ENCODE peak calls at places on chromosomes 5 and 9, in five cellular contexts. X, F, H, S and W are unnamed samples.

GRCh38 chr5:139725073-139725830 is 70.4 kb upstream of the PSD2 start:
- DNase-seq in X (no peak), F (peak; percentile 93), H (no peak), S (no peak), W (no peak)

GRCh38 chr5:172858511-172858989 is 24.5 kb downstream of the ERGIC1 start:
- DNase-seq in X (no peak), F (peak; percentile 88), H (no peak), S (no peak), W (no peak)

GRCh38 chr5:125719681-125720676 is 703.2 kb upstream of the GRAMD2B start:
- DNase-seq in X (no peak), F (no peak), H (no peak), S (peak; percentile 80), W (no peak)

GRCh38 chr9:118362123-118362522 is 657.9 kb downstream of the TLR4 start:
- DNase-seq in X (no peak), F (peak; percentile 3), H (no peak), S (no peak), W (no peak)

GRCh38 chr5:81802020-81802419 is 51.1 kb upstream of the SSBP2 start:
- DNase-seq in X (no peak), F (no peak), H (no peak), S (no peak), W (no peak)

GRCh38 chr9:137272241-137273094 is 5.1 kb upstream of the TOR4A start:
- DNase-seq in X (no peak), F (no peak), H (no peak), S (no peak), W (no peak)

GRCh38 chr5:10288600-10289213 is 19.0 kb downstream of the CMBL start:
- DNase-seq in X (no peak), F (no peak), H (peak; percentile 97), S (no peak), W (no peak)

GRCh38 chr9:113798062-113799030 is 77.8 kb upstream of the ZNF618 start:
- DNase-seq in X (no peak), F (peak; percentile 32), H (no peak), S (no peak), W (no peak)

GRCh38 chr5:131212471-131213021 is 41.8 kb downstream of the LYRM7 start:
- DNase-seq in X (no peak), F (no peak), H (no peak), S (no peak), W (no peak)

GRCh38 chr9:114588671-114589526 is 1.3 kb downstream of the ATP6V1G1 start:
- DNase-seq in X (peak; percentile 23), F (peak; percentile 76), H (no peak), S (peak; percentile 9), W (no peak)

GRCh38 chr9:19931066-19931465 is 142.2 kb upstream of the SLC24A2 start:
- DNase-seq in X (no peak), F (no peak), H (no peak), S (no peak), W (no peak)

GRCh38 chr5:142826741-142827492 is 56.7 kb downstream of the ARHGAP26 start:
- DNase-seq in X (no peak), F (peak; percentile 73), H (no peak), S (no peak), W (no peak)

GRCh38 chr9:133396952-133397351 is 20.8 kb downstream of the STKLD1 start:
- DNase-seq in X (peak; percentile 69), F (peak; percentile 48), H (no peak), S (peak; percentile 72), W (peak; percentile 90)

GRCh38 chr9:114372971-114373591 is 14.7 kb downstream of the AKNA start:
- DNase-seq in X (no peak), F (no peak), H (peak; percentile 92), S (no peak), W (no peak)

GRCh38 chr5:176797456-176798093 is 12.8 kb upstream of the UNC5A start:
- DNase-seq in X (no peak), F (no peak), H (no peak), S (no peak), W (no peak)

GRCh38 chr9:7169717-7170348 is 412.1 kb downstream of the KDM4C start:
- DNase-seq in X (no peak), F (peak; percentile 54), H (no peak), S (no peak), W (no peak)

GRCh38 chr5:74378464-74378863 is 262.1 kb downstream of the ENC1 start:
- DNase-seq in X (no peak), F (peak; percentile 54), H (no peak), S (no peak), W (no peak)

GRCh38 chr9:34746526-34746925 is 36.6 kb upstream of the CCL21 start:
- DNase-seq in X (no peak), F (no peak), H (no peak), S (no peak), W (no peak)

GRCh38 chr5:139711067-139711851 is 63.1 kb downstream of the CXXC5 start:
- DNase-seq in X (peak; percentile 95), F (peak; percentile 82), H (peak; percentile 63), S (peak; percentile 86), W (peak; percentile 94)

GRCh38 chr9:105842023-105842644 is 147.8 kb downstream of the TMEM38B start:
- DNase-seq in X (peak; percentile 50), F (peak; percentile 54), H (peak; percentile 60), S (peak; percentile 48), W (peak; percentile 69)

GRCh38 chr5:179142434-179143198 is 82.4 kb downstream of the ZNF354C start:
- DNase-seq in X (peak; percentile 13), F (peak; percentile 80), H (peak; percentile 78), S (no peak), W (no peak)

GRCh38 chr5:167767775-167768174 is 523.7 kb upstream of the WWC1 start:
- DNase-seq in X (no peak), F (peak; percentile 71), H (no peak), S (no peak), W (no peak)

GRCh38 chr5:73160239-73160671 is 12.7 kb upstream of the TMEM174 start:
- DNase-seq in X (no peak), F (no peak), H (peak; percentile 91), S (no peak), W (no peak)

GRCh38 chr5:131466171-131466766 is 168.8 kb downstream of the RAPGEF6 start:
- DNase-seq in X (no peak), F (peak; percentile 89), H (no peak), S (no peak), W (no peak)

GRCh38 chr5:127442085-127442484 is 75.4 kb upstream of the PRRC1 start:
- DNase-seq in X (no peak), F (peak; percentile 65), H (peak; percentile 18), S (no peak), W (no peak)

GRCh38 chr5:120239076-120239475 is 225.0 kb upstream of the PRR16 start:
- DNase-seq in X (no peak), F (no peak), H (no peak), S (no peak), W (no peak)

GRCh38 chr5:54514269-54514668 is 3.3 kb upstream of the SNX18 start:
- DNase-seq in X (peak; percentile 68), F (peak; percentile 43), H (peak; percentile 46), S (peak; percentile 34), W (no peak)

GRCh38 chr9:111661802-111662491 is 542 bp downstream of the GNG10 start:
- DNase-seq in X (peak; percentile 68), F (peak; percentile 73), H (no peak), S (peak; percentile 90), W (peak; percentile 80)

GRCh38 chr5:52799358-52799982 is 11.8 kb downstream of the ITGA1 start:
- DNase-seq in X (peak; percentile 96), F (peak; percentile 92), H (peak; percentile 18), S (peak; percentile 82), W (peak; percentile 85)

GRCh38 chr9:33288828-33289483 is 1.4 kb upstream of the NFX1 start:
- DNase-seq in X (no peak), F (no peak), H (no peak), S (no peak), W (no peak)

GRCh38 chr5:179475211-179475840 is 75.0 kb upstream of the RUFY1 start:
- DNase-seq in X (peak; percentile 23), F (no peak), H (no peak), S (peak; percentile 51), W (no peak)

GRCh38 chr9:76638001-76638400 is 126.2 kb upstream of the PCA3 start:
- DNase-seq in X (no peak), F (no peak), H (no peak), S (no peak), W (no peak)

GRCh38 chr9:97064171-97064570 is 25.2 kb upstream of the CTSV start:
- DNase-seq in X (peak; percentile 74), F (no peak), H (no peak), S (no peak), W (no peak)

GRCh38 chr9:81393985-81394811 is 295.1 kb downstream of the TLE1 start:
- DNase-seq in X (no peak), F (no peak), H (no peak), S (no peak), W (no peak)

GRCh38 chr5:39223568-39224156 is 4.3 kb upstream of the FYB1 start:
- DNase-seq in X (no peak), F (no peak), H (no peak), S (no peak), W (no peak)

GRCh38 chr5:144189800-144190429 is 19.2 kb downstream of the KCTD16 start:
- DNase-seq in X (no peak), F (peak; percentile 84), H (peak; percentile 72), S (no peak), W (no peak)

GRCh38 chr9:18138676-18139075 is 335.3 kb upstream of the ADAMTSL1 start:
- DNase-seq in X (no peak), F (no peak), H (no peak), S (no peak), W (no peak)
- H3K4me1 ChIP-seq in X (no peaks in the 10 kb centered on the region), F (no peaks in the 10 kb centered on the region), H (no peaks in the 10 kb centered on the region), S (no peaks in the 10 kb centered on the region), W (no peaks in the 10 kb centered on the region)

DNA sequence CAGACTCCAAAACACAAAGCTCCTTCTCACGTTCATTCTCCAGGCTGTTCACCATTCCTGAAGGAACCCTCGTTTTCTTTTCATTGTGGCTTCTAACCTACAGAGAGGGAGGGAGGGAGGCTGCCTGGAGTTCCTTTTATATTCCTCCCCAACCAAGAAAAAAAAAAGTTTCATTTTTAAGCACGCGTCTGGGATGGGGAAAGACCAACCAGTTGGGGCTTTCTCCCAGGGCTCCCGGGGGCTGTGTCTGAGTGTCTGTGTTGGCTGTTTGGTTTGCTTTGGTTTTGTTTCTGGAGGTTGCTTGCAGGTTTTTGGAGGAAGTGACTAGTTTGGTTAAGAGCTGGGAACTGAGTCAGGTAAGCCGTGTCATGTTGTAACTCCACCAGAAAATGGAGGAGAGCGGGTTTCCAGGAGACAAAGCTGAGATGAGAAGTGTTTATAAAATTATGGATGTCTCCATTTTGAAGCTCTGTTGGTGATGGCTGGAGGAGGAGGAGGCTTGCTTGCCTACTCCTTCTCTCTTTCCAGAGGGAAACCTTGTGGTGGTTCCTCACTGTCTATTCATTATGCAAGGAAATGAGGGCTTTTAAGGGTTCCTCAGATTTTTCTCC is 1.7 kb downstream of the ZNF462 start:
- DNase-seq in X (no peak), F (peak; percentile 56), H (no peak), S (no peak), W (peak; percentile 67)
- H3K9ac ChIP-seq in X (peak overlapping the region; percentile 89), F (peak overlapping the region; percentile 67), H (peak overlapping the region; percentile 36), S (peak overlapping the region; percentile 70), W (peak overlapping the region; percentile 56)

GRCh38 chr9:129060991-129061390 is 19.9 kb upstream of the DOLPP1 start:
- DNase-seq in X (no peak), F (no peak), H (no peak), S (no peak), W (no peak)
- H3K36me3 ChIP-seq in X (no peaks in the 10 kb centered on the region), F (peaks cover 6% of the 10 kb centered on the region), H (no peaks in the 10 kb centered on the region), S (no peaks in the 10 kb centered on the region), W (peaks cover 37% of the 10 kb centered on the region)

DNA sequence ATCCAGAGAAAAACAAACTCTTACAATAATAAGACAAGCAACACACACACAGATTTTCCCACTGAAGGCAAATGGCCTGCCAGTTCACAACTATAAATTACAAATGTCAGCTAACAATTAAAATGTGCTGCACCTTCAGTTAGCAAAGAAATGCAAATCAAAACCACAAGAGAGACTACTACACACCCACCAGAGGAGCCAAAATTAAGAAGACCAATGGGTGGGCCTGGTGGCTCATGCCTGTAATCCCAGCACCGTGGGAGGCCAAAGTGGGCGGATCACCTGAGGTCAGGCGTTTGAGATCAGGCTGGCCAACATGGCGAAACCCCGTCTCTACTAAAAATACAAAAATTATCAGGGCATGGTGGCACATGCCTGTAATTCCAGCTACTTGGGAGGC is 15.1 kb upstream of the IPPK start:
- DNase-seq in X (no peak), F (no peak), H (no peak), S (no peak), W (peak; percentile 70)
- H3K4me1 ChIP-seq in X (no peaks in the 10 kb centered on the region), F (peaks cover 12% of the 10 kb centered on the region), H (no peaks in the 10 kb centered on the region), S (no peaks in the 10 kb centered on the region), W (no peaks in the 10 kb centered on the region)